ENCODE peak calls at places on chromosomes 2 and 18, in four cellular contexts. Y is K562, J is A549, K is HepG2. W is an unnamed sample.

GRCh38 chr2:233708942-233709341 is 3.8 kb upstream of the UGT1A5 start:
- DNase-seq in J (peak), K (no peak), Y (peak), W (no peak)

GRCh38 chr2:241859436-241860183 is 916 bp upstream of the PDCD1 start:
- DNase-seq in K (no peak), Y (peak), J (no peak), W (no peak)

GRCh38 chr2:66555511-66556324 is 120.8 kb downstream of the MEIS1 start:
- DNase-seq in K (no peak), Y (no peak), J (no peak), W (no peak)

GRCh38 chr2:79389475-79389874 is 123.4 kb upstream of the CTNNA2 start:
- DNase-seq in Y (no peak), K (peak), J (no peak), W (no peak)

GRCh38 chr18:37902344-37902743 is 336.7 kb upstream of the CELF4 start:
- DNase-seq in K (no peak), J (no peak), Y (no peak), W (no peak)

GRCh38 chr2:100780203-100781008 is 39.5 kb upstream of the NPAS2 start:
- DNase-seq in Y (no peak), J (peak), K (peak), W (no peak)

GRCh38 chr2:75790121-75790520 is 79.4 kb upstream of the GCFC2 start:
- DNase-seq in Y (no peak), J (no peak), K (no peak), W (no peak)

GRCh38 chr2:3631161-3631850 is 26.7 kb upstream of the ALLC start:
- DNase-seq in J (no peak), Y (no peak), K (no peak), W (no peak)

GRCh38 chr18:45282101-45282812 is 333.0 kb upstream of the SLC14A2 start:
- DNase-seq in Y (no peak), K (no peak), J (peak), W (no peak)

GRCh38 chr2:70697603-70698383 is 70.2 kb downstream of the ADD2 start:
- DNase-seq in Y (no peak), J (no peak), K (no peak), W (no peak)

GRCh38 chr18:8508320-8508719 is 100.9 kb upstream of the RAB12 start:
- DNase-seq in J (no peak), K (no peak), Y (no peak), W (no peak)

GRCh38 chr2:134314656-134315377 is 60.9 kb downstream of the MGAT5 start:
- DNase-seq in Y (no peak), K (no peak), J (no peak), W (no peak)

GRCh38 chr2:11072550-11072949 is 82.7 kb upstream of the SLC66A3 start:
- DNase-seq in Y (no peak), J (no peak), K (no peak), W (no peak)

GRCh38 chr2:72895759-72896281 is 8.6 kb downstream of the SPR start:
- DNase-seq in Y (no peak), J (no peak), K (no peak), W (no peak)

GRCh38 chr2:211331736-211332135 is 775.3 kb downstream of the CPS1 start:
- DNase-seq in K (no peak), Y (no peak), J (no peak), W (no peak)

GRCh38 chr2:120683701-120684100 is 52.0 kb upstream of the GLI2 start:
- DNase-seq in J (no peak), Y (no peak), K (no peak), W (no peak)

GRCh38 chr2:12501469-12502147 is 215.1 kb upstream of the TRIB2 start:
- DNase-seq in K (no peak), J (no peak), Y (no peak), W (no peak)

GRCh38 chr2:188158337-188159100 is 133.2 kb upstream of the GULP1 start:
- DNase-seq in K (no peak), Y (no peak), J (peak), W (no peak)

GRCh38 chr18:3995476-3996102 is 459.5 kb downstream of the DLGAP1 start:
- DNase-seq in K (peak), J (peak), Y (peak), W (peak)

GRCh38 chr2:11796190-11797171 is 50.0 kb downstream of the LPIN1 start:
- DNase-seq in J (no peak), Y (no peak), K (no peak), W (no peak)

GRCh38 chr2:163157891-163158511 is 319.4 kb upstream of the KCNH7 start:
- DNase-seq in Y (no peak), J (no peak), K (no peak), W (no peak)

GRCh38 chr2:41763091-41763490 is 284.7 kb upstream of the PKDCC start:
- DNase-seq in K (no peak), Y (no peak), J (no peak), W (no peak)

GRCh38 chr18:67417864-67418523 is 98.5 kb downstream of the DSEL start:
- DNase-seq in Y (no peak), K (peak), J (peak), W (no peak)

GRCh38 chr2:207995887-207996286 is 29.4 kb downstream of the PLEKHM3 start:
- DNase-seq in Y (no peak), J (no peak), K (no peak), W (no peak)

GRCh38 chr18:62512532-62512931 is 10.3 kb upstream of the ZCCHC2 start:
- DNase-seq in K (no peak), Y (no peak), J (no peak), W (no peak)

GRCh38 chr2:234329202-234329930 is 167.5 kb downstream of the ARL4C start:
- DNase-seq in J (no peak), Y (no peak), K (no peak), W (no peak)

GRCh38 chr2:105394951-105395611 is 3.8 kb downstream of the FHL2 start:
- DNase-seq in K (peak), Y (no peak), J (no peak), W (no peak)
- TF ChIP-seq HMGXB4 in K (no peak), Y (no peak), J (no peak), W (no peak)

GRCh38 chr2:197207106-197207505 is 103.5 kb downstream of the ANKRD44 start:
- DNase-seq in K (no peak), J (no peak), Y (no peak), W (no peak)
- TF ChIP-seq HMGXB4 in K (no peak), J (no peak), Y (no peak), W (no peak)

DNA sequence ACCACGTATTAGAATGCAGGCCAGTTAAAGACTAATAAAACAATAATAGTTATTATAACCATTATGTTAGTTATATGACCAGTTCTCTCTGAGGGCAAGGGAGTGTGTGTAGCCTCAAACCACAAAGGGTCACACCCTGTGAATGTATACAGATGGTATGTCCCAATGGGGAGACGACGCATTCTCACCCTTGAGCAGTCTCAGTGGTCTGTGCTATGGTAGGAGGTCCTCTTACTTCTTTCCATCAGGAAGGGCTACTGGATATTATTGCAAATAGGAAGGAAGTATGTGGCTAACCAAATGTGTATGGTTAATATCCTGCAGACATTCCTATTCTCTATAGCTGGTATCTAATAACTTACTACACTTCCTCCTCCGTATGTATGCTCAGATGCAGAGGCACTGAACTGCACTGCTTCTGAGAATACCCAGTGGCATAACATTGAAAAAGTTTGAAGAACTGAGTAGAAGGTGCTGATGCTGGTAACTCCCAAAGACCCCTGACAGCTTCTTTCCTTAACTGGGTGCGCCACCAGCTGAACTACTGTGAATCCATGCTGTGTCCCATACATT is 306.7 kb upstream of the CCDC68 start:
- DNase-seq in K (no peak), J (no peak), Y (no peak), W (no peak)
- TF ChIP-seq HMGXB4 in K (no peak), J (no peak), Y (no peak), W (no peak)

GRCh38 chr2:144377929-144378328 is 142.0 kb downstream of the ZEB2 start:
- DNase-seq in K (no peak), Y (peak), J (no peak), W (no peak)
- TF ChIP-seq HMGXB4 in K (no peak), Y (no peak), J (no peak), W (no peak)

GRCh38 chr2:166671235-166671634 is 177.2 kb upstream of the SCN7A start:
- DNase-seq in J (no peak), K (no peak), Y (no peak), W (no peak)
- TF ChIP-seq HMGXB4 in J (no peak), K (no peak), Y (no peak), W (no peak)

GRCh38 chr2:201674794-201675193 is 23.6 kb downstream of the MPP4 start:
- DNase-seq in K (no peak), J (no peak), Y (no peak), W (no peak)

GRCh38 chr2:201675454-201675853 is 23.0 kb downstream of the MPP4 start:
- DNase-seq in J (no peak), K (no peak), Y (no peak), W (no peak)

GRCh38 chr2:201678442-201678841 is 20.0 kb downstream of the MPP4 start:
- DNase-seq in Y (no peak), J (no peak), K (no peak), W (no peak)

GRCh38 chr2:201680743-201681142 is 17.7 kb downstream of the MPP4 start:
- DNase-seq in J (peak), K (peak), Y (peak), W (peak)
- TF ChIP-seq HMGXB4 in J (no peak), K (no peak), Y (no peak), W (no peak)

GRCh38 chr18:55779711-55780590 is 192.0 kb upstream of the TCF4 start:
- DNase-seq in Y (peak), K (no peak), J (no peak), W (peak)
- TF ChIP-seq HMGXB4 in Y (no peak), K (no peak), J (no peak), W (no peak)

GRCh38 chr2:205197468-205198129 is 484.7 kb upstream of the NRP2 start:
- DNase-seq in Y (no peak), K (no peak), J (no peak), W (no peak)
- TF ChIP-seq HMGXB4 in Y (no peak), K (no peak), J (no peak), W (no peak)

DNA sequence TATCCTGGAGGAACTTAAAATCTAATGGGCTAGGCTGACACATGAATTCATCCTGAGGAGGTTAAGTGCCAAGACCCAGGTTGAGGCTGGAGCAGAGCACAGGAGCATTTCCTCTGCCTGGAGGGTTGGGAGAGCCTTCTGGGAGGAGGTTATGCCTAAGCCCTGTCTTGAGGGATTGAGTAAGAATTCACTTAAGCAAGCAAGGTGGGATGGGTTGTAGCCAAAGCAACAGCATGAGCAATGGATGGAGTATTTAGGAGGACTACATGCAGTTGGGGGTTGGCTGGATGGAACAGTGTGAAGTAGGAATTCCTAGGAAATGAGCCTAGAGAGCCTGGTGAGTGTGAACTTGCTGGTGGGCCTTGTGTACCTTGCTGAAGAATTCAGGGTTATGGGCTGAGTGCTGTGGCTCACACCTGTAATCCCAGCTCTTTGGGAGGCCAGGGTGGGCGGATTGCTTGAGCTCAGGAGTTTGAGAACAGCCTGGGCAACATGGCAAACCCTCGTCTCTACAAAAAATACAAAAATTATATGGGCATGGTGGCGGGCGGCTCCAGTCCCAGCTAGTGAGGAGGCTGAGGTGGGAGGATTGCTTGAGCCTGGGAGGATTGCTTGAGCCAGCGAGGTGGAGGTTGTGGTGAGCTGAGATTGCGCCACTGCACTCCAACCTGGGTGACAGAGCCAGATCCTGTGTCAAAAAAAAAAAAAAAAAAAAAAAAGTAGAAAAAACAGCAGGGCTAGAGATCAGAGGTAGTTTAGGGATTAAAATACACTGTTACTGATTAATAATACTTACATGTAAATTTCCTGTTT is 22.2 kb downstream of the TANC1 start:
- DNase-seq in J (peak), K (no peak), Y (no peak), W (no peak)
- TF ChIP-seq HMGXB4 in J (no peak), K (no peak), Y (no peak), W (no peak)

DNA sequence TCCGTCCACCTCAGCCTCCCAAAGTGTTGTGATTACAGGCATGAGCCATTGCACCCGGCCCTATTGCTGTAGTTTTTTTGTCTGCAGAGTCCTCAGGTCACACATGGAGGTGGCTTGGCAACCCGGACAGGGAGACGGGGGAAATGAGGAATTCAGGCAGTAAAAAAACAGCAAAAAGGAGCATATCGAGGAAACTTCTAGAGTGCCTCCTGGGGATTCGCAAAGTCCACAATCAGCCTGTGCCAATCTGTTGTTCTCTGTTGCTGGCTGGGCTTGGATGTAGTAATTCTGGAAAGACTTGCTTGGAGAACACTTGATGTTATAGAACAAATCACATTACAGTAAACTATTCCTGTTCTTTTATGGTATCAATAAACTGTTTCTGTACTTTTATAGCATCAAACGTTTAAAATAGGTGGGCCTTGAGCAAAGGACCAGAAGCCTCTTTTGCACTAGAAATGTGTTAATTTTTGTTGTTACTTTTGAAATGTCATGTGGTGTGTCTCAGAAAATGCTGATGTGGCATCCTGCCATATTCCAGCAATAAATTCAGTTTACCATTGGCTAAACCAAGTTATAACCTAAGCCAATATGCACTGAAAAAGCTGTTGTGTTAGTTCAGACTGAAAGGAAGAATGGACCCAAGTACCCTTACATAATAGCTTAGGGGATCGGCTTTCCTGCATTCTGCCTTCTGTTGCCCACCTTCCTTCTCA is 14.4 kb downstream of the ELAC1 start:
- DNase-seq in Y (no peak), K (no peak), J (no peak), W (no peak)
- TF ChIP-seq HMGXB4 in Y (no peak), K (no peak), J (no peak), W (no peak)